ENCODE peak calls at places on chromosomes 5 and 9, in eight cellular contexts. L, U, J, N, Q, R, W and C are unnamed samples.

GRCh38 chr9:98332405-98332831 is 77.0 kb upstream of the TBC1D2 start:
- DNase-seq in L (no peak), N (no peak), Q (no peak), W (no peak), R (no peak), U (no peak), J (peak; percentile 0), C (no peak)

GRCh38 chr5:65914644-65915196 is 11.7 kb upstream of the ERBIN start:
- DNase-seq in Q (no peak), W (no peak), N (no peak), J (no peak), L (no peak), U (no peak), R (no peak), C (no peak)

GRCh38 chr5:67154518-67155206 is 41.9 kb downstream of the CD180 start:
- DNase-seq in L (no peak), R (no peak), U (no peak), Q (no peak), N (no peak), W (no peak), J (no peak), C (no peak)

GRCh38 chr9:86507119-86507731 is 153.0 kb upstream of the TUT7 start:
- DNase-seq in L (no peak), N (no peak), R (peak; percentile 48), U (no peak), J (no peak), W (no peak), Q (no peak), C (no peak)

GRCh38 chr5:125034331-125034730 is 287.9 kb upstream of the ZNF608 start:
- DNase-seq in R (no peak), W (no peak), N (no peak), J (no peak), L (no peak), U (no peak), Q (no peak), C (no peak)

GRCh38 chr9:4327504-4328191 is 27.8 kb upstream of the GLIS3 start:
- DNase-seq in R (no peak), U (no peak), Q (no peak), L (no peak), N (no peak), W (no peak), J (no peak), C (no peak)

GRCh38 chr9:93130861-93131481 is 3.1 kb downstream of the NINJ1 start:
- DNase-seq in U (no peak), L (peak; percentile 80), W (no peak), N (no peak), J (no peak), Q (no peak), R (peak; percentile 66), C (no peak)

GRCh38 chr5:141870871-141871270 is 7.3 kb downstream of the PCDH1 start:
- DNase-seq in N (no peak), W (no peak), Q (no peak), R (no peak), L (no peak), U (peak; percentile 58), J (no peak), C (no peak)

GRCh38 chr5:123719004-123719403 is 207.0 kb downstream of the CSNK1G3 start:
- DNase-seq in U (no peak), W (no peak), L (no peak), J (no peak), R (no peak), Q (no peak), N (no peak), C (no peak)

GRCh38 chr9:83410701-83411100 is 127.5 kb downstream of the FRMD3 start:
- DNase-seq in J (no peak), U (no peak), L (no peak), R (no peak), W (no peak), N (no peak), Q (no peak), C (no peak)

GRCh38 chr9:114034176-114034575 is 43.9 kb downstream of the AMBP start:
- DNase-seq in N (no peak), J (no peak), R (no peak), Q (no peak), W (no peak), L (no peak), U (no peak), C (no peak)

GRCh38 chr5:129359450-129359849 is 100.6 kb upstream of the ADAMTS19 start:
- DNase-seq in U (no peak), Q (no peak), L (no peak), R (no peak), W (no peak), J (no peak), N (no peak), C (no peak)

GRCh38 chr9:131773911-131774379 is 34.1 kb upstream of the RAPGEF1 start:
- DNase-seq in R (peak; percentile 25), N (no peak), Q (no peak), L (peak; percentile 32), J (peak; percentile 70), U (peak; percentile 44), W (no peak), C (peak; percentile 59)

GRCh38 chr5:159456261-159456660 is 126.0 kb upstream of the IL12B start:
- DNase-seq in Q (no peak), R (no peak), J (no peak), N (no peak), W (no peak), L (no peak), U (no peak), C (no peak)

GRCh38 chr5:95959964-95960801 is 1.5 kb downstream of the ELL2 start:
- DNase-seq in Q (no peak), J (no peak), U (no peak), R (peak; percentile 29), N (no peak), W (peak; percentile 42), L (peak; percentile 22), C (no peak)

GRCh38 chr9:107333363-107333762 is 50.3 kb downstream of the RAD23B start:
- DNase-seq in W (no peak), N (no peak), L (no peak), U (no peak), Q (no peak), R (no peak), J (no peak), C (no peak)

GRCh38 chr9:136705564-136705963 is 6.8 kb upstream of the DIPK1B start:
- DNase-seq in L (no peak), J (no peak), U (no peak), N (no peak), R (no peak), W (no peak), Q (no peak), C (no peak)